ENCODE peak calls at places on chromosomes 13 and 19, in four cellular contexts. S is uterus, G is OCI-LY7, O is left ventricle myocardium inferior. H is an unnamed sample.

GRCh38 chr13:80217614-80218456 is 123.1 kb downstream of the SPRY2 start:
- DNase-seq in S (no peak), G (no peak), O (no peak), H (no peak)

GRCh38 chr13:41458939-41459753 is 1.8 kb downstream of the RGCC start:
- DNase-seq in S (no peak), G (peak; percentile 84), O (peak; percentile 26), H (peak; percentile 63)

GRCh38 chr13:102707465-102707864 is 12.6 kb upstream of the METTL21C start:
- DNase-seq in S (no peak), G (no peak), O (no peak), H (no peak)

GRCh38 chr19:38692458-38693379 is 45.3 kb downstream of the ACTN4 start:
- DNase-seq in S (no peak), G (no peak), O (no peak), H (no peak)

GRCh38 chr13:111951982-111952565 is 114.9 kb upstream of the SOX1 start:
- DNase-seq in S (no peak), G (no peak), O (no peak), H (no peak)

GRCh38 chr19:10113592-10113963 is 2.1 kb downstream of the P2RY11 start:
- DNase-seq in S (no peak), G (no peak), O (no peak), H (no peak)

GRCh38 chr13:95833713-95834112 is 156.8 kb downstream of the DNAJC3 start:
- DNase-seq in S (no peak), G (no peak), O (no peak), H (no peak)

GRCh38 chr13:94351292-94352000 is 128.0 kb downstream of the DCT start:
- DNase-seq in S (no peak), G (no peak), O (no peak), H (no peak)

GRCh38 chr13:19959141-19959830 is 759 bp downstream of the ZMYM2 start:
- DNase-seq in S (peak; percentile 57), G (peak; percentile 73), O (peak; percentile 57), H (peak; percentile 29)

DNA sequence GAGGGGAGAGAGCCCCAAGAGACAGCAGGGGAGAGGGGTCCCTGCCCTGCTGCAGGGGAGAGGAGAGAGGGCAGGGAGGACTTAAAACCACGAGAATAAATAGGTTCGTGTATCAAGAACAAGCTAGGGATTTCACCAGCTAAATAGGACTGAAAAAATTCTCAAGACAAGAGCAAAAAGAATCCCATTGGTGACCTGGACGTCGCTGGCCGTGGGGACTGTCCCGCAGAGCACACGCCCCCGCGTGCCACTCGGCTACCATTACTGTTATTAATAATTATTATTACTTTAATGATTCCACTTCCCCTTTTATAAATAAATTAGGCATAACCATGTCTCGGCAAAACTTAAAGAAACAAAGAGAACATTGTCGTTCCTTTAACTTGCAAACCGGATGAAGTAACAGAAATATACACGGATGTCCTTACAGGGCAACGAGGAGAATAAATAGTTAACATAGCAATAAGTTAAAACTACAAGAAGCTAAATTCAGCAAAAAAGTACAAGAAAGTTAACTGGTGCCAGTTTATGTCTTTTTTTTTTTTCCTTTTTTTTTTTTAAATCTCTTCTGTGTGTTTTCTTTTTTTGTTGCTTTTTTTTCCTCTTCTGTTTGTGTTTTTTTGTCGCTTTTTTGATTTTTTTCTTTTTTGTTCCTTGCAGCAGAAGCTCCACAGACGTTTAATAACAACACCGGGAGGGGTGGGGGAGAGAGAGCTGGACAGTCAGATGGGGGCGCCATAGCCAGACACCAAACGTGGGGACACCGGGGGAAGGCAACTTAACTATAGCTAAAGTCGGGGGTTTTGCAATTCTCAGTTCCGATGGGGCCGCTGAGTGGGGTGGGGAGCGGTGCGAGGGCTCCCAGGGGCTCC is 16.7 kb downstream of the PRKCSH start:
- DNase-seq in S (no peak), G (peak; percentile 27), O (no peak), H (no peak)
- H3K4me3 ChIP-seq in S (no peak overlapping the region), G (no peak overlapping the region), O (peak overlapping the region; percentile 23), H (no peak overlapping the region)

GRCh38 chr19:18894254-18895037 is 1.5 kb downstream of the CERS1 start:
- DNase-seq in S (no peak), G (no peak), O (no peak), H (no peak)
- H3K4me3 ChIP-seq in S (peak overlapping the region; percentile 17), G (no peak overlapping the region), O (peak overlapping the region; percentile 65), H (no peak overlapping the region)

GRCh38 chr19:48624791-48625723 is 5.8 kb downstream of the SPHK2 start:
- DNase-seq in S (no peak), G (no peak), O (no peak), H (no peak)
- H3K4me3 ChIP-seq in S (peak overlapping the region; percentile 48), G (peak overlapping the region; percentile 68), O (peak overlapping the region; percentile 67), H (peak overlapping the region; percentile 67)

DNA sequence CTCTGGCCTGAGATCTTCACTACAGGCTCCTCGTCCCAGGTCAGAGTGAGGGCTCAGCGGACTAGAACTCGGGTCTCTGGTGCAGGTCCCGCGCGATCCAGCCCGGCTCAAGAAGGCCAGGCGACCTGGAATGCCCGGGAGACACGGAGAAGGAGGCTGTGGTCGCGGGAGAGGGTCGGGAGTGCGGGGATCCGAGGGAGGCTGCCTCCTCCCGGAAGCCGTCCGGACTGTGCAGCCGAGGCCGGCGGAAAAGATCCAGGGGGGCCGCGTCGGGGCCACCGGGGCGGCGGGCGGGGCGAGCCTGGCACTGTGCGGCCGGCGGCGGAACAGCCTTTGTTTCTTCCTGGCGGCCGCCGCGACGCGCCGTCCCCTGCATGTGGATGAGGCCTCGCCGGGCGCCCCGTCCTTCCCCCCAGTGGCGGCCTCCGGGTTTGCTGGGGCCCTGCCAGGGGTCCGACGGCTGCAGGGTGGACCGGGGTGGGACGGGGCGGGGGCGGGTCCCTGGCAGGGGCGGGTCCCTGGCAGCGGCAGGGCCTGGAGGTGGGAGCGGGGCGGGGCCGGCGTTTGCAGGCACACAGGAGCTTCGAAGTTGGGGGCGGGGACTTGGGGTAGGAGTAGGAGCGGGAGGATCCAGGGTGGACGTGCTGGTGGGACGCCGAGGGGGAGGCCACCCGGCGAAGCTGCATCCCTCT is 1.0 kb upstream of the SLC7A10 start:
- DNase-seq in S (no peak), G (no peak), O (no peak), H (no peak)
- H3K4me3 ChIP-seq in S (no peak overlapping the region), G (no peak overlapping the region), O (peak overlapping the region; percentile 41), H (no peak overlapping the region)

GRCh38 chr19:7980635-7981121 is 24.8 kb downstream of the ELAVL1 start:
- DNase-seq in S (no peak), G (no peak), O (no peak), H (no peak)

GRCh38 chr19:7982651-7983099 is 22.8 kb downstream of the ELAVL1 start:
- DNase-seq in S (no peak), G (no peak), O (no peak), H (no peak)

GRCh38 chr19:7981199-7981598 is 24.2 kb downstream of the ELAVL1 start:
- DNase-seq in S (no peak), G (no peak), O (no peak), H (no peak)

GRCh38 chr19:7982103-7982502 is 23.3 kb downstream of the ELAVL1 start:
- DNase-seq in S (no peak), G (no peak), O (no peak), H (no peak)

GRCh38 chr19:7981661-7982060 is 23.8 kb downstream of the ELAVL1 start:
- DNase-seq in S (no peak), G (no peak), O (no peak), H (no peak)
- H3K4me3 ChIP-seq in S (no peak overlapping the region), G (no peak overlapping the region), O (no peak overlapping the region), H (no peak overlapping the region)

DNA sequence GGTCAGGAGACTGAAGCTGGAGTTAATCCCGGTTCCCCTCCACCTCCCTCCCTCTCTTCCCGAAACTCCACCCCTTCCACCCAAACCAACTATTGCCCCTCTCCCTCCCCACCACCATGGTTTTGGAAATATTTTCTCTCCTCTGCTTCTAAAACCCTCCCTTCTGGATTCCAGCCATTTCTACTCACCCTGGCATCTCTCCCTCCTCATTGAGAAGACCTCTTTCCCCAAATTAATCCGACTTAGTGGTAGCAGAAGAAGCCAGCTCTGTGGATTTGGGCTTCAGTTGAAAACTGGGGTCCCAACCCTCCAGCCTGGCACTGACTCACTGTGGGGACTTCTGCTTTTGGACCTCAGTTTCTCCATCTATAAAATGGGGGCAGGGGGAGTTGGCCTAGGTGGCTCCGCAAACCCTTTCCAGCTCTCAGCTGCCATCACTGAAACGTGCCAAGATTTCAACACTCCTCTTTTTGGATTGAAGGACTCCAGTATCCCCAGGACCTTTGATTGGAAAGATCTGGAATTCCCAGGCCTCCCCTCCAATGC is 1.6 kb downstream of the GPR4 start:
- DNase-seq in S (no peak), G (no peak), O (no peak), H (no peak)
- H3K4me3 ChIP-seq in S (no peak overlapping the region), G (no peak overlapping the region), O (peak overlapping the region; percentile 77), H (no peak overlapping the region)

DNA sequence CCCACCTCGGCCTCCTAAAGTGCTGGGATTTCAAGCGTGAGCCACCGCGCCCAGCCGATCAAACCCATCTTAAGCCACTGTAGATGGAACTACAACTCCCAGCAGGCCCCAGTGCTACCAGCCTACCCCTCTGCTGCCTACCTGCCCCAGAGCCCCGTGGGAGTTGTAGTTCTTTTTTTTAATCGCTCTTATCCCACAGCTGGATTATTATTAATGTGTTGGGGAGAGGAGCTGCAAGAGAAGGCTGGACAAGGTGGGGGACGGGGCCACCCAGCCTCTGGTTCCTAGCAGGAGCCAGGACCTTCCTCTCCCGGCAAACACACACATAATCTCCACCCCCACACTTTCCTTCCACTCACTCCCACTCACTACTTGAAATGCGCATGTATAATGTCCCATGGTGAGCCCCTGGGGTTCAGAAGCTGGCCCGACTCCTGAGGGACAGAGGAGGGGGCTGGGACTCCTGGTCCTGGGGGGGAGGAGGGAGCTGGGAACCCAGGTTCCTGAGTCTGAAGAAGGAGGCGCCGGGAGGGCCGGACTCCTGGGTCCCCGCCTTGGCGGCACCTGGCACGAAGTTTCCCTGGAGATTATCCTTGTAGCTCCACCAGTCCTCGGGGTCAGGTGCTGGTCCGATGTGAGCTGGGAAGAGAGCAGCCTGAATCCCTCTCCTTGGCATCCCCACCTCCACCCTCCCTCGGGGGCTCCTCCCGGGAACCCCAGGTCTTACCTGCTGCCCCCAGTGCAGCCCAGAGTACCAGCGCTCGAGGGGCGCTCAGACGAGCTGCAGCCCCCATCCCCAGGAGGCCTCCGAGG is 942 bp downstream of the CA11 start:
- DNase-seq in S (peak; percentile 79), G (peak; percentile 79), O (peak; percentile 72), H (peak; percentile 80)
- H3K4me3 ChIP-seq in S (peak overlapping the region; percentile 51), G (peak overlapping the region; percentile 66), O (peak overlapping the region; percentile 73), H (peak overlapping the region; percentile 58)